ENCODE peak calls at places on chromosomes 3 and 15, in four cellular contexts. One of them, this sample, is unnamed.

GRCh38 chr3:118943597-118943996 is 91.0 kb downstream of the IGSF11 start:
- DNase-seq in neuronal stem cell: no peak
- DNase-seq in WTC11: no peak
- DNase-seq in NCI-H1417: no peak
- DNase-seq in this sample: no peak

GRCh38 chr15:22232675-22233074 is 152.3 kb downstream of the OR4M2 start:
- DNase-seq in NCI-H1417: no peak
- DNase-seq in neuronal stem cell: no peak
- DNase-seq in WTC11: no peak
- DNase-seq in this sample: no peak

GRCh38 chr3:119352863-119353527 is 58.8 kb downstream of the ARHGAP31 start:
- DNase-seq in WTC11: no peak
- DNase-seq in neuronal stem cell: no peak
- DNase-seq in NCI-H1417: no peak
- DNase-seq in this sample: no peak

GRCh38 chr15:78055923-78056713 is 21.4 kb downstream of the TBC1D2B start:
- DNase-seq in NCI-H1417: no peak
- DNase-seq in neuronal stem cell: no peak
- DNase-seq in WTC11: peak
- DNase-seq in this sample: peak

GRCh38 chr3:139106013-139106932 is 61.6 kb upstream of the PRR23C start:
- DNase-seq in neuronal stem cell: no peak
- DNase-seq in WTC11: no peak
- DNase-seq in NCI-H1417: no peak
- DNase-seq in this sample: no peak

GRCh38 chr15:62777657-62778056 is 264.9 kb upstream of the TPM1 start:
- DNase-seq in neuronal stem cell: no peak
- DNase-seq in WTC11: no peak
- DNase-seq in NCI-H1417: no peak
- DNase-seq in this sample: no peak

GRCh38 chr15:64989331-64990167 is at the start of gene SPG21:
- DNase-seq in neuronal stem cell: peak
- DNase-seq in NCI-H1417: peak
- DNase-seq in WTC11: peak
- DNase-seq in this sample: peak

GRCh38 chr3:4999626-5000184 is 20.5 kb downstream of the BHLHE40 start:
- DNase-seq in NCI-H1417: no peak
- DNase-seq in WTC11: no peak
- DNase-seq in neuronal stem cell: no peak
- DNase-seq in this sample: peak

GRCh38 chr3:3560566-3561336 is 238.5 kb upstream of the LRRN1 start:
- DNase-seq in WTC11: no peak
- DNase-seq in NCI-H1417: no peak
- DNase-seq in neuronal stem cell: no peak
- DNase-seq in this sample: no peak

GRCh38 chr3:104787306-104787705 is 579.4 kb upstream of the ALCAM start:
- DNase-seq in neuronal stem cell: no peak
- DNase-seq in WTC11: no peak
- DNase-seq in NCI-H1417: no peak
- DNase-seq in this sample: no peak

GRCh38 chr15:59999064-59999377 is 5.1 kb upstream of the FOXB1 start:
- DNase-seq in NCI-H1417: peak
- DNase-seq in neuronal stem cell: no peak
- DNase-seq in WTC11: peak
- DNase-seq in this sample: no peak

GRCh38 chr3:4584537-4585249 is 91.5 kb downstream of the ITPR1 start:
- DNase-seq in WTC11: no peak
- DNase-seq in neuronal stem cell: no peak
- DNase-seq in NCI-H1417: no peak
- DNase-seq in this sample: no peak

GRCh38 chr3:157494581-157495281 is 8.5 kb downstream of the VEPH1 start:
- DNase-seq in neuronal stem cell: no peak
- DNase-seq in WTC11: no peak
- DNase-seq in NCI-H1417: peak
- DNase-seq in this sample: no peak

GRCh38 chr3:129824926-129825541 is 68.5 kb downstream of the TMCC1 start:
- DNase-seq in neuronal stem cell: peak
- DNase-seq in NCI-H1417: peak
- DNase-seq in WTC11: peak
- DNase-seq in this sample: peak

GRCh38 chr3:163368168-163368567 is 1710.1 kb downstream of the SI start:
- DNase-seq in WTC11: no peak
- DNase-seq in NCI-H1417: no peak
- DNase-seq in neuronal stem cell: no peak
- DNase-seq in this sample: no peak